ENCODE peak calls at places on chromosomes 7 and 10, in five cellular contexts. V is lung microvascular endothelial cell; S is activated CD8-positive, alpha-beta memory T cell treated with anti-CD3 and anti-CD28 coated beads for 24 hours; X is activated effector memory CD4-positive, alpha-beta T cell treated with Interleukin-2 at 50 U/mL for 16 hours; Q is activated gamma-delta T cell treated with anti-CD3 and anti-CD28 coated beads, Interleukin-2, amount 50 U/mL, for 16 hours. Y is an unnamed sample.

GRCh38 chr7:20642171-20642570 is 26.7 kb downstream of the ABCB5 start:
- DNase-seq in X (no peak), Q (no peak), S (no peak), V (no peak), Y (no peak)

GRCh38 chr10:112728997-112729396 is 221.1 kb upstream of the TCF7L2 start:
- DNase-seq in Q (no peak), V (no peak), X (no peak), S (no peak), Y (no peak)

GRCh38 chr7:45089314-45089891 is 634 bp upstream of the NACAD start:
- DNase-seq in X (peak; percentile 39), S (peak; percentile 85), Q (peak; percentile 28), V (peak; percentile 66), Y (no peak)

GRCh38 chr7:95264225-95264927 is 60.0 kb downstream of the PON1 start:
- DNase-seq in Q (no peak), V (no peak), X (no peak), S (no peak), Y (no peak)

GRCh38 chr10:87068281-87068680 is 26.4 kb downstream of the GLUD1 start:
- DNase-seq in X (no peak), V (no peak), Q (no peak), S (no peak), Y (no peak)

GRCh38 chr7:128818694-128819093 is 11.5 kb upstream of the FLNC start:
- DNase-seq in S (no peak), V (no peak), X (no peak), Q (no peak), Y (no peak)

GRCh38 chr10:71444284-71445054 is 47.7 kb downstream of the CDH23 start:
- DNase-seq in Q (no peak), V (no peak), X (no peak), S (no peak), Y (no peak)

GRCh38 chr10:110337906-110338305 is 33.2 kb upstream of the SMNDC1 start:
- DNase-seq in Q (no peak), S (no peak), X (no peak), V (peak; percentile 79), Y (peak; percentile 23)

GRCh38 chr7:153902857-153903256 is 149.3 kb upstream of the DPP6 start:
- DNase-seq in S (no peak), X (no peak), Q (no peak), V (no peak), Y (no peak)

GRCh38 chr10:133165556-133166503 is 5.8 kb downstream of the KNDC1 start:
- DNase-seq in V (no peak), X (no peak), S (no peak), Q (no peak), Y (no peak)

GRCh38 chr7:3408814-3409595 is 108.0 kb downstream of the SDK1 start:
- DNase-seq in V (no peak), S (no peak), X (no peak), Q (no peak), Y (no peak)

GRCh38 chr7:29859491-29860180 is 53.3 kb downstream of the WIPF3 start:
- DNase-seq in Q (no peak), V (no peak), X (no peak), S (no peak), Y (peak; percentile 18)

GRCh38 chr7:35793225-35793579 is 7.7 kb upstream of the SEPTIN7 start:
- DNase-seq in S (no peak), V (no peak), X (no peak), Q (no peak), Y (no peak)

GRCh38 chr10:62844280-62845011 is 28.3 kb upstream of the EGR2 start:
- DNase-seq in V (no peak), Q (no peak), X (no peak), S (no peak), Y (no peak)

GRCh38 chr10:96491303-96491702 is 22.4 kb downstream of the TLL2 start:
- DNase-seq in V (peak; percentile 15), S (no peak), Q (no peak), X (no peak), Y (no peak)

GRCh38 chr7:73991522-73992103 is 36.4 kb upstream of the ELN start:
- DNase-seq in Q (no peak), S (no peak), V (no peak), X (no peak), Y (no peak)

GRCh38 chr7:74094224-74095095 is 10.9 kb downstream of the LIMK1 start:
- DNase-seq in V (peak; percentile 67), Q (peak; percentile 73), S (peak; percentile 90), X (peak; percentile 62), Y (peak; percentile 84)

GRCh38 chr7:1767524-1767923 is 97.4 kb downstream of the ELFN1 start:
- DNase-seq in V (no peak), S (no peak), X (no peak), Q (no peak), Y (no peak)

GRCh38 chr7:66146701-66147100 is 32.1 kb downstream of the CRCP start:
- DNase-seq in X (no peak), Q (no peak), V (no peak), S (no peak), Y (no peak)

Y was measured in lower leg skin.